ENCODE peak calls at places on chromosome 6, in eight cellular contexts. K, Q, L, W, P, E, G and A are unnamed samples.

GRCh38 chr6:167505782-167506181 is 180.9 kb downstream of the TTLL2 start:
- DNase-seq in K (no peak), Q (no peak), L (no peak), W (no peak), P (no peak), E (no peak), G (no peak), A (no peak)

GRCh38 chr6:116190550-116190949 is 63.3 kb downstream of the TSPYL4 start:
- DNase-seq in K (no peak), Q (no peak), L (no peak), W (no peak), P (no peak), E (peak), G (no peak), A (no peak)

GRCh38 chr6:28785962-28786679 is 137.7 kb downstream of the TRIM27 start:
- DNase-seq in K (no peak), Q (no peak), L (no peak), W (no peak), P (no peak), E (no peak), G (no peak), A (no peak)

GRCh38 chr6:46850781-46851180 is 57.6 kb downstream of the MEP1A start:
- DNase-seq in K (no peak), Q (no peak), L (no peak), W (no peak), P (no peak), E (no peak), G (no peak), A (no peak)

GRCh38 chr6:5109436-5109835 is 24.3 kb downstream of the PPP1R3G start:
- DNase-seq in K (no peak), Q (no peak), L (no peak), W (no peak), P (no peak), E (no peak), G (no peak), A (no peak)

GRCh38 chr6:19578489-19578888 is 258.7 kb upstream of the ID4 start:
- DNase-seq in K (no peak), Q (no peak), L (no peak), W (no peak), P (no peak), E (no peak), G (no peak), A (no peak)

GRCh38 chr6:44072959-44073611 is 54.2 kb downstream of the MRPL14 start:
- DNase-seq in K (no peak), Q (peak), L (peak), W (peak), P (peak), E (peak), G (peak), A (peak)

GRCh38 chr6:163579111-163579879 is 164.8 kb downstream of the QKI start:
- DNase-seq in K (no peak), Q (no peak), L (no peak), W (no peak), P (no peak), E (no peak), G (no peak), A (no peak)

GRCh38 chr6:112214749-112215269 is 39.6 kb downstream of the LAMA4 start:
- DNase-seq in K (no peak), Q (no peak), L (no peak), W (no peak), P (no peak), E (no peak), G (no peak), A (no peak)

GRCh38 chr6:43405354-43405753 is 22.0 kb upstream of the ABCC10 start:
- DNase-seq in K (no peak), Q (no peak), L (no peak), W (no peak), P (no peak), E (peak), G (no peak), A (no peak)

GRCh38 chr6:89268776-89269175 is 46.3 kb downstream of the GABRR2 start:
- DNase-seq in K (no peak), Q (no peak), L (no peak), W (no peak), P (no peak), E (peak), G (no peak), A (no peak)

GRCh38 chr6:90386796-90387390 is 90.2 kb upstream of the BACH2 start:
- DNase-seq in K (no peak), Q (no peak), L (no peak), W (peak), P (no peak), E (no peak), G (no peak), A (no peak)

GRCh38 chr6:56091159-56091869 is 156.1 kb downstream of the COL21A1 start:
- DNase-seq in K (peak), Q (no peak), L (no peak), W (peak), P (no peak), E (peak), G (no peak), A (no peak)

GRCh38 chr6:156068870-156069269 is 613.2 kb upstream of the NOX3 start:
- DNase-seq in K (no peak), Q (no peak), L (no peak), W (no peak), P (no peak), E (no peak), G (no peak), A (no peak)

GRCh38 chr6:10309826-10310405 is 105.0 kb downstream of the TFAP2A start:
- DNase-seq in K (no peak), Q (no peak), L (no peak), W (no peak), P (no peak), E (no peak), G (no peak), A (no peak)

GRCh38 chr6:96499781-96500180 is 21.8 kb upstream of the UFL1 start:
- DNase-seq in K (no peak), Q (no peak), L (no peak), W (no peak), P (no peak), E (no peak), G (no peak), A (no peak)

GRCh38 chr6:120871416-120872261 is 462.6 kb downstream of the TBC1D32 start:
- DNase-seq in K (no peak), Q (no peak), L (no peak), W (no peak), P (no peak), E (no peak), G (no peak), A (no peak)

GRCh38 chr6:124057448-124057847 is 253.8 kb downstream of the NKAIN2 start:
- DNase-seq in K (no peak), Q (no peak), L (no peak), W (no peak), P (no peak), E (no peak), G (no peak), A (no peak)

GRCh38 chr6:118187568-118188164 is 280.6 kb downstream of the SLC35F1 start:
- DNase-seq in K (no peak), Q (no peak), L (no peak), W (no peak), P (peak), E (peak), G (no peak), A (peak)

GRCh38 chr6:154448448-154449096 is 61.9 kb downstream of the CNKSR3 start:
- DNase-seq in K (no peak), Q (peak), L (no peak), W (peak), P (no peak), E (peak), G (no peak), A (no peak)

GRCh38 chr6:97176468-97176867 is 106.5 kb downstream of the MMS22L start:
- DNase-seq in K (no peak), Q (no peak), L (no peak), W (no peak), P (no peak), E (no peak), G (no peak), A (no peak)

GRCh38 chr6:109336221-109336955 is 45.9 kb downstream of the CD164 start:
- DNase-seq in K (peak), Q (peak), L (no peak), W (no peak), P (no peak), E (peak), G (no peak), A (no peak)

GRCh38 chr6:169167581-169168301 is 85.9 kb downstream of the THBS2 start:
- DNase-seq in K (no peak), Q (peak), L (no peak), W (peak), P (peak), E (peak), G (no peak), A (peak)

GRCh38 chr6:54043360-54043759 is 67.9 kb upstream of the MLIP start:
- DNase-seq in K (no peak), Q (no peak), L (no peak), W (no peak), P (no peak), E (no peak), G (no peak), A (no peak)

GRCh38 chr6:42155293-42155692 is 12.9 kb upstream of the C6orf132 start:
- DNase-seq in K (no peak), Q (no peak), L (no peak), W (no peak), P (no peak), E (no peak), G (no peak), A (no peak)

GRCh38 chr6:84448331-84448730 is 220.9 kb upstream of the CEP162 start:
- DNase-seq in K (no peak), Q (no peak), L (no peak), W (no peak), P (no peak), E (no peak), G (no peak), A (no peak)

GRCh38 chr6:2344319-2344905 is 99.0 kb upstream of the GMDS start:
- DNase-seq in K (no peak), Q (no peak), L (no peak), W (no peak), P (no peak), E (no peak), G (no peak), A (no peak)

GRCh38 chr6:30615958-30616810 is 859 bp downstream of the PPP1R10 start:
- DNase-seq in K (no peak), Q (peak), L (no peak), W (no peak), P (no peak), E (no peak), G (no peak), A (no peak)

GRCh38 chr6:149437212-149437611 is 37.1 kb downstream of the SUMO4 start:
- DNase-seq in K (no peak), Q (no peak), L (no peak), W (no peak), P (no peak), E (no peak), G (no peak), A (no peak)

GRCh38 chr6:104682722-104683643 is 176.7 kb downstream of the HACE1 start:
- DNase-seq in K (no peak), Q (peak), L (peak), W (peak), P (peak), E (peak), G (peak), A (peak)

GRCh38 chr6:44006123-44006871 is 121.0 kb downstream of the MRPL14 start:
- DNase-seq in K (no peak), Q (no peak), L (no peak), W (no peak), P (no peak), E (peak), G (no peak), A (no peak)

GRCh38 chr6:31769684-31770371 is 7.3 kb downstream of the VWA7 start:
- DNase-seq in K (no peak), Q (peak), L (peak), W (peak), P (peak), E (peak), G (peak), A (peak)

GRCh38 chr6:147063469-147064031 is 140.7 kb upstream of the STXBP5 start:
- DNase-seq in K (no peak), Q (peak), L (no peak), W (no peak), P (peak), E (peak), G (no peak), A (no peak)

GRCh38 chr6:52545844-52546119 is 31.1 kb downstream of the TRAM2 start:
- DNase-seq in K (no peak), Q (no peak), L (no peak), W (no peak), P (no peak), E (no peak), G (no peak), A (no peak)

GRCh38 chr6:64014581-64014980 is 379.0 kb downstream of the PHF3 start:
- DNase-seq in K (no peak), Q (no peak), L (no peak), W (no peak), P (no peak), E (no peak), G (no peak), A (no peak)